ENCODE peak calls at places on chromosomes 6 and 20, in eight cellular contexts. A is dermis blood vessel endothelial cell; P is T-cell; N is naive thymus-derived CD8-positive, alpha-beta T cell; B is Right ventricle myocardium superior; E is pons; H is bronchial epithelial cell; I is GM13977. Z is an unnamed sample.

GRCh38 chr6:78810146-78810545 is 57.2 kb upstream of the IRAK1BP1 start:
- DNase-seq in A (peak; percentile 75), P (no peak), N (no peak), B (no peak), E (peak; percentile 15), H (peak; percentile 80), I (peak; percentile 21), Z (peak; percentile 58)

GRCh38 chr6:156563710-156564109 is 213.5 kb upstream of the ARID1B start:
- DNase-seq in A (no peak), P (no peak), N (no peak), B (no peak), E (no peak), H (peak; percentile 11), I (no peak), Z (no peak)

GRCh38 chr6:45591816-45592359 is 214.2 kb upstream of the SUPT3H start:
- DNase-seq in A (no peak), P (no peak), N (no peak), B (no peak), E (no peak), H (no peak), I (no peak), Z (no peak)

GRCh38 chr20:9144643-9145042 is 75.8 kb downstream of the PLCB4 start:
- DNase-seq in A (no peak), P (no peak), N (no peak), B (no peak), E (no peak), H (no peak), I (no peak), Z (no peak)

GRCh38 chr6:159830481-159831372 is 30.7 kb downstream of the PNLDC1 start:
- DNase-seq in A (no peak), P (no peak), N (no peak), B (no peak), E (no peak), H (no peak), I (no peak), Z (no peak)

GRCh38 chr6:25318589-25318988 is 39.4 kb downstream of the CARMIL1 start:
- DNase-seq in A (no peak), P (no peak), N (no peak), B (no peak), E (no peak), H (no peak), I (no peak), Z (no peak)

GRCh38 chr6:56949925-56950495 is 4.9 kb upstream of the BEND6 start:
- DNase-seq in A (no peak), P (no peak), N (no peak), B (no peak), E (peak; percentile 59), H (no peak), I (no peak), Z (no peak)

GRCh38 chr6:116020738-116021137 is 40.0 kb downstream of the FRK start:
- DNase-seq in A (no peak), P (no peak), N (no peak), B (no peak), E (no peak), H (no peak), I (no peak), Z (no peak)

GRCh38 chr6:52640170-52640569 is 30.7 kb upstream of the TMEM14A start:
- DNase-seq in A (peak; percentile 43), P (no peak), N (no peak), B (no peak), E (peak; percentile 69), H (peak; percentile 19), I (no peak), Z (no peak)

GRCh38 chr6:89145461-89145961 is 344 bp upstream of the PM20D2 start:
- DNase-seq in A (peak; percentile 35), P (peak; percentile 18), N (peak; percentile 1), B (no peak), E (peak; percentile 37), H (peak; percentile 37), I (peak; percentile 84), Z (peak; percentile 28)

GRCh38 chr20:53962388-53962787 is 108.0 kb downstream of the BCAS1 start:
- DNase-seq in A (no peak), P (no peak), N (no peak), B (no peak), E (no peak), H (no peak), I (no peak), Z (no peak)

GRCh38 chr6:107144014-107144413 is 28.7 kb upstream of the BEND3 start:
- DNase-seq in A (no peak), P (no peak), N (no peak), B (no peak), E (no peak), H (no peak), I (no peak), Z (no peak)

GRCh38 chr6:45148711-45149341 is 179.3 kb upstream of the RUNX2 start:
- DNase-seq in A (no peak), P (no peak), N (no peak), B (no peak), E (no peak), H (peak; percentile 76), I (no peak), Z (no peak)

GRCh38 chr6:140538926-140539325 is 1164.5 kb upstream of the CITED2 start:
- DNase-seq in A (no peak), P (no peak), N (no peak), B (no peak), E (peak; percentile 8), H (peak; percentile 14), I (no peak), Z (no peak)

GRCh38 chr6:3252369-3252768 is 6.4 kb upstream of the PSMG4 start:
- DNase-seq in A (peak; percentile 48), P (no peak), N (no peak), B (no peak), E (no peak), H (no peak), I (no peak), Z (no peak)

GRCh38 chr6:36327226-36328009 is 9.3 kb downstream of the BNIP5 start:
- DNase-seq in A (no peak), P (no peak), N (no peak), B (no peak), E (no peak), H (no peak), I (no peak), Z (no peak)

GRCh38 chr6:42359021-42359420 is 92.7 kb downstream of the TRERF1 start:
- DNase-seq in A (no peak), P (no peak), N (no peak), B (no peak), E (no peak), H (no peak), I (no peak), Z (no peak)

GRCh38 chr6:150087336-150087735 is 18.4 kb upstream of the ULBP3 start:
- DNase-seq in A (no peak), P (no peak), N (no peak), B (no peak), E (no peak), H (no peak), I (no peak), Z (no peak)

GRCh38 chr20:21229163-21229562 is 74.0 kb upstream of the XRN2 start:
- DNase-seq in A (no peak), P (no peak), N (no peak), B (no peak), E (no peak), H (peak; percentile 11), I (no peak), Z (no peak)

GRCh38 chr6:57097596-57097995 is 7.6 kb downstream of the ZNF451 start:
- DNase-seq in A (no peak), P (no peak), N (no peak), B (no peak), E (no peak), H (no peak), I (no peak), Z (no peak)

Z was measured in prostate gland.